ENCODE peak calls at places on chromosome 18, in eight cellular contexts. H, T, V, Y, R, N, C and O are unnamed samples.
A peak's percentile ranks its signal among the peaks of the same experiment; 100 is the strongest.

GRCh38 chr18:37383036-37383788 is 182.4 kb downstream of the CELF4 start:
- ATAC-seq in H (no peak), T (no peak), V (no peak), Y (no peak), R (no peak), N (peak; percentile 72), C (no peak), O (no peak)

GRCh38 chr18:42030586-42031182 is 75.7 kb downstream of the PIK3C3 start:
- ATAC-seq in H (no peak), T (no peak), V (peak; percentile 21), Y (no peak), R (no peak), N (peak; percentile 96), C (peak; percentile 63), O (no peak)

GRCh38 chr18:3721771-3722661 is 272.0 kb downstream of the TGIF1 start:
- ATAC-seq in H (no peak), T (no peak), V (peak; percentile 34), Y (no peak), R (no peak), N (no peak), C (no peak), O (peak; percentile 34)

GRCh38 chr18:9535430-9535972 is 60.2 kb downstream of the RALBP1 start:
- ATAC-seq in H (no peak), T (no peak), V (no peak), Y (peak; percentile 82), R (no peak), N (peak; percentile 90), C (no peak), O (peak; percentile 85)

GRCh38 chr18:13565228-13565627 is 161.1 kb downstream of the FAM210A start:
- ATAC-seq in H (no peak), T (no peak), V (no peak), Y (peak; percentile 64), R (no peak), N (no peak), C (no peak), O (peak; percentile 43)

GRCh38 chr18:26056291-26056690 is 34.1 kb downstream of the SS18 start:
- ATAC-seq in H (no peak), T (no peak), V (no peak), Y (no peak), R (no peak), N (no peak), C (no peak), O (no peak)

GRCh38 chr18:60506682-60507081 is 134.1 kb upstream of the MC4R start:
- ATAC-seq in H (no peak), T (no peak), V (no peak), Y (no peak), R (no peak), N (no peak), C (no peak), O (no peak)

GRCh38 chr18:22067109-22067508 is 102.3 kb upstream of the GATA6 start:
- ATAC-seq in H (no peak), T (no peak), V (no peak), Y (no peak), R (no peak), N (no peak), C (no peak), O (no peak)

GRCh38 chr18:48948112-48949050 is 2.4 kb downstream of the SMAD7 start:
- ATAC-seq in H (no peak), T (no peak), V (peak; percentile 3), Y (no peak), R (no peak), N (peak; percentile 64), C (peak; percentile 57), O (no peak)

GRCh38 chr18:11529081-11529480 is 80.3 kb upstream of the SLC35G4 start:
- ATAC-seq in H (no peak), T (no peak), V (no peak), Y (no peak), R (no peak), N (no peak), C (no peak), O (no peak)

GRCh38 chr18:2112435-2113045 is 458.8 kb downstream of the METTL4 start:
- ATAC-seq in H (no peak), T (no peak), V (no peak), Y (no peak), R (no peak), N (no peak), C (no peak), O (no peak)

GRCh38 chr18:69787825-69788547 is 159.7 kb downstream of the CD226 start:
- ATAC-seq in H (no peak), T (no peak), V (no peak), Y (no peak), R (no peak), N (no peak), C (no peak), O (no peak)

GRCh38 chr18:73283032-73283431 is 415.2 kb upstream of the NETO1 start:
- ATAC-seq in H (no peak), T (no peak), V (no peak), Y (no peak), R (no peak), N (no peak), C (peak; percentile 23), O (no peak)

GRCh38 chr18:67783215-67783946 is 266.9 kb upstream of the DSEL start:
- ATAC-seq in H (no peak), T (no peak), V (no peak), Y (no peak), R (peak; percentile 70), N (no peak), C (no peak), O (no peak)

GRCh38 chr18:22314001-22314400 is 103.7 kb downstream of the CTAGE1 start:
- ATAC-seq in H (no peak), T (no peak), V (no peak), Y (no peak), R (no peak), N (no peak), C (no peak), O (peak; percentile 61)

GRCh38 chr18:24265502-24266064 is 126.7 kb downstream of the CABYR start:
- ATAC-seq in H (no peak), T (no peak), V (no peak), Y (no peak), R (no peak), N (no peak), C (no peak), O (peak; percentile 39)

GRCh38 chr18:55421612-55422381 is 166.2 kb downstream of the TCF4 start:
- ATAC-seq in H (no peak), T (no peak), V (no peak), Y (peak; percentile 25), R (no peak), N (no peak), C (no peak), O (no peak)
- H3K4me3 ChIP-seq in H (no peak overlapping the region), T (no peak overlapping the region), V (no peak overlapping the region), Y (no peak overlapping the region), R (no peak overlapping the region), N (no peak overlapping the region), C (no peak overlapping the region), O (peak overlapping the region; percentile 42)

DNA sequence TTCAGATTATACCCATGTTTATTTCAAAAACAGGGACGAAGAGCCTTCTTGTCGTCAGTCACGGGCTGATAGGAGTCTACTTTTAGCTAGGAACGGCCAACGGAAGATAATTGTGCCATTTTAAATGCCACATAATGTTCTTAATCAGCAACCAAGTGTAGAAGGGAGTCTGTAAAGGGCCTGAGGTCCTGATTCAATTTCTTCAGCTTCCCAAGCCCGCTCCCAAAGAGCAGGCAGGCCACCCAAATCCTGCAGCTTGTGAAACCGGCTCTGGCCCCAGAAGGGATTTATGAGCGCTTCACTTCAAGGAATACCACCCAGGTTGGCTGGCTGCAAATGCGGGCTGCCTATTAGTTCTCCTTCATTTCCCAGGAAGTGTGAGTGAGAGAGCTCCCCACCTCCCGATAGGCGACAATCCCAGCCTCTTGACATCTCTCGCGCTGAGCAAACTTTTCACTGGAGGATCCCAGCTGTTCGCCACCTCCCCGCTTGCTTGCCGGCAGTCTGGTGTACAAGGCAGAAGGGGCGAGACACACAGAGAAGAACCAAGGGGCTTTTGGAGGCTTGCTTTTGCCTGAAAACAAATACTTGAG is 272.9 kb downstream of the CDH20 start:
- ATAC-seq in H (peak; percentile 55), T (no peak), V (no peak), Y (peak; percentile 47), R (peak; percentile 58), N (no peak), C (no peak), O (peak; percentile 42)
- H3K4me3 ChIP-seq in H (no peak overlapping the region), T (no peak overlapping the region), V (no peak overlapping the region), Y (peak overlapping the region; percentile 32), R (peak overlapping the region; percentile 17), N (no peak overlapping the region), C (peak overlapping the region; percentile 38), O (peak overlapping the region; percentile 20)

DNA sequence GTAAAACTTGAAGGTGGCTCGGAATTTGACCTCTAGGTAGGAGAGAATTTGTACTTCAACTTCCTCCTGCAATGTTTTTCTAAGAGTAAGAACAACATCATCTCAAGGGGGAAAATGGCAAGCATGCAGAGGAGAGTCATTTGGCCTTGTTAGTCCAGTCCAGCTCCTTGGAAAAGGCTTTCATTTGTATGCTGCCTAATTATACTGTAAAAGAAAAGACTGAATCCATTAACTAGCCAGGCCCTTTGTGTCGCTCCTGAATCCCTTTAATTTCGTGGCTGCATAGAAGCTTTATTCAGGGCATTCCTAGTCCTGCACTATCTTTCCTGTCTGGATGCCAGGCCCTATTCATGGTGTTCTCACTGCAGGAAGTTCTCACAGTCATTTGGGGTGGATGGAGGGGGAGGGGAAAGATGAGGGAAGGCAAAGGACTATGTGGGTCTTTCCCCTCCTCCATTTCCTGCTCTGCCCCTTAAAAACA is 36.0 kb downstream of the PHLPP1 start:
- ATAC-seq in H (no peak), T (peak; percentile 40), V (peak; percentile 74), Y (no peak), R (no peak), N (no peak), C (peak; percentile 26), O (no peak)
- H3K4me3 ChIP-seq in H (no peak overlapping the region), T (no peak overlapping the region), V (no peak overlapping the region), Y (no peak overlapping the region), R (no peak overlapping the region), N (no peak overlapping the region), C (no peak overlapping the region), O (no peak overlapping the region)

GRCh38 chr18:35116784-35117318 is 75.6 kb downstream of the MAPRE2 start:
- ATAC-seq in H (no peak), T (no peak), V (no peak), Y (no peak), R (no peak), N (no peak), C (no peak), O (no peak)

GRCh38 chr18:35117372-35117771 is 76.2 kb downstream of the MAPRE2 start:
- ATAC-seq in H (no peak), T (no peak), V (no peak), Y (no peak), R (no peak), N (no peak), C (no peak), O (no peak)

GRCh38 chr18:35121038-35121437 is 79.8 kb downstream of the MAPRE2 start:
- ATAC-seq in H (no peak), T (no peak), V (no peak), Y (no peak), R (no peak), N (no peak), C (no peak), O (no peak)

GRCh38 chr18:35118641-35119040 is 77.4 kb downstream of the MAPRE2 start:
- ATAC-seq in H (peak; percentile 7), T (no peak), V (peak; percentile 10), Y (no peak), R (no peak), N (no peak), C (peak; percentile 18), O (no peak)

DNA sequence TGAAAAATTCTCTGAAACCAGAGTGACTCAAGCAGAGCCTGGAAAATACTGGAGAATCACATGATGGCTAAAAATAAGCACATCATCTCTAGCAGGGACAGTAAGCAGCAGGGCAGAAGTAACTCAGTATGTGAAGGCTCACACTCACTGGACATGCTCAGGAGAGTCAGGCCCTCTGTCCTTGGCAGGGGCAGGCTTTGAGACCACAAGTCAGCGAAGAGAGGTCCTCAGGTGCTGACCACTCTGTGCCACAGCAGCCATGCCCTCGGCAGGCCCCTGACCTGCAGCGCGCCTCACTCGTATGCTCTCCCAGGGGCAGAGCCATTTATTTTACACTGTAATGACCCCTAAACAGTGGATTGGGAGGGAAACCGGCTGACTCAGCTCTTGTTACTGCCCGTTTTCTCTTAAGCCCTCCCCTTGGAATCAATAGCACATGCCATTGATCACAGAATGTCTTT is 76.8 kb downstream of the MAPRE2 start:
- ATAC-seq in H (no peak), T (peak; percentile 48), V (peak; percentile 31), Y (peak; percentile 88), R (no peak), N (no peak), C (peak; percentile 34), O (peak; percentile 82)
- H3K4me3 ChIP-seq in H (no peak overlapping the region), T (no peak overlapping the region), V (no peak overlapping the region), Y (no peak overlapping the region), R (no peak overlapping the region), N (no peak overlapping the region), C (no peak overlapping the region), O (peak overlapping the region; percentile 21)